ENCODE peak calls at places on chromosome 9, in seven cellular contexts. V is GM12878, B is A549, R is IMR-90, X is K562, S is H1, F is HepG2. M is an unnamed sample.

GRCh38 chr9:35618854-35619799 is 914 bp upstream of the CD72 start:
- DNase-seq in V (peak; percentile 74), B (no peak), R (peak; percentile 21), X (no peak), S (no peak), F (no peak), M (no peak)

GRCh38 chr9:85600675-85601263 is 141.0 kb downstream of the AGTPBP1 start:
- DNase-seq in V (no peak), B (no peak), R (no peak), X (no peak), S (peak; percentile 46), F (no peak), M (no peak)

GRCh38 chr9:137742698-137743097 is 123.9 kb downstream of the EHMT1 start:
- DNase-seq in V (no peak), B (no peak), R (peak; percentile 16), X (no peak), S (no peak), F (no peak), M (no peak)

GRCh38 chr9:128115187-128116103 is 12.1 kb downstream of the PTGES2 start:
- DNase-seq in V (no peak), B (no peak), R (no peak), X (peak; percentile 98), S (no peak), F (peak; percentile 83), M (no peak)

GRCh38 chr9:14218253-14218652 is 95.7 kb downstream of the NFIB start:
- DNase-seq in V (no peak), B (no peak), R (no peak), X (no peak), S (no peak), F (no peak), M (no peak)

GRCh38 chr9:123642291-123643278 is 286.6 kb downstream of the CRB2 start:
- DNase-seq in V (no peak), B (no peak), R (peak; percentile 18), X (peak; percentile 35), S (no peak), F (peak; percentile 72), M (no peak)

GRCh38 chr9:127927457-127928231 is 2.9 kb downstream of the PIP5KL1 start:
- DNase-seq in V (no peak), B (no peak), R (no peak), X (peak; percentile 92), S (peak; percentile 84), F (no peak), M (peak; percentile 77)

GRCh38 chr9:131227112-131228058 is 48.9 kb downstream of the FAM78A start:
- DNase-seq in V (no peak), B (no peak), R (peak; percentile 37), X (no peak), S (no peak), F (no peak), M (no peak)

GRCh38 chr9:23254404-23255184 is 571.4 kb downstream of the ELAVL2 start:
- DNase-seq in V (no peak), B (no peak), R (no peak), X (no peak), S (no peak), F (no peak), M (no peak)

GRCh38 chr9:35723426-35723825 is 8.6 kb downstream of the TLN1 start:
- DNase-seq in V (no peak), B (no peak), R (no peak), X (no peak), S (no peak), F (no peak), M (no peak)

GRCh38 chr9:76911971-76912370 is 6.1 kb upstream of the PRUNE2 start:
- DNase-seq in V (no peak), B (no peak), R (no peak), X (no peak), S (no peak), F (no peak), M (peak; percentile 7)

GRCh38 chr9:114364123-114364522 is 23.7 kb downstream of the AKNA start:
- DNase-seq in V (no peak), B (no peak), R (peak; percentile 85), X (no peak), S (no peak), F (peak; percentile 57), M (no peak)

GRCh38 chr9:119801311-119801710 is 432.1 kb upstream of the BRINP1 start:
- DNase-seq in V (no peak), B (no peak), R (no peak), X (no peak), S (no peak), F (no peak), M (no peak)

GRCh38 chr9:113011911-113012381 is at the start of gene ZNF883:
- DNase-seq in V (no peak), B (peak; percentile 41), R (peak; percentile 55), X (peak; percentile 64), S (peak; percentile 33), F (peak; percentile 68), M (no peak)

GRCh38 chr9:545480-545879 is 296.0 kb upstream of the DMRT1 start:
- DNase-seq in V (no peak), B (no peak), R (no peak), X (no peak), S (no peak), F (no peak), M (no peak)

GRCh38 chr9:22005083-22005699 is 3.9 kb downstream of the CDKN2B start:
- DNase-seq in V (no peak), B (no peak), R (peak; percentile 37), X (no peak), S (no peak), F (no peak), M (no peak)

GRCh38 chr9:135068776-135069415 is 18.6 kb upstream of the OLFM1 start:
- DNase-seq in V (no peak), B (no peak), R (no peak), X (no peak), S (no peak), F (no peak), M (no peak)

GRCh38 chr9:136838314-136839228 is 3.7 kb upstream of the AJM1 start:
- DNase-seq in V (no peak), B (no peak), R (no peak), X (no peak), S (no peak), F (no peak), M (no peak)

GRCh38 chr9:118059520-118060278 is 355.5 kb downstream of the TLR4 start:
- DNase-seq in V (no peak), B (no peak), R (no peak), X (no peak), S (no peak), F (peak; percentile 1), M (no peak)

GRCh38 chr9:20144255-20144654 is 355.4 kb upstream of the SLC24A2 start:
- DNase-seq in V (no peak), B (no peak), R (no peak), X (no peak), S (no peak), F (no peak), M (no peak)

GRCh38 chr9:137449931-137450537 is 8.9 kb upstream of the ENTPD8 start:
- DNase-seq in V (no peak), B (no peak), R (no peak), X (no peak), S (no peak), F (no peak), M (no peak)

GRCh38 chr9:36407122-36407723 is 7.2 kb upstream of the RNF38 start:
- DNase-seq in V (peak; percentile 25), B (peak; percentile 59), R (peak; percentile 65), X (peak; percentile 38), S (no peak), F (peak; percentile 63), M (peak; percentile 50)

GRCh38 chr9:85741112-85741874 is 461 bp downstream of the AGTPBP1 start:
- DNase-seq in V (no peak), B (peak; percentile 28), R (peak; percentile 8), X (peak; percentile 15), S (no peak), F (peak; percentile 67), M (no peak)

GRCh38 chr9:126304946-126305370 is 21.7 kb upstream of the MVB12B start:
- DNase-seq in V (no peak), B (no peak), R (no peak), X (no peak), S (no peak), F (no peak), M (no peak)

GRCh38 chr9:101758300-101758930 is 20.0 kb upstream of the GRIN3A start:
- DNase-seq in V (no peak), B (no peak), R (no peak), X (no peak), S (no peak), F (no peak), M (no peak)

GRCh38 chr9:92961627-92962302 is 14.4 kb downstream of the FGD3 start:
- DNase-seq in V (no peak), B (no peak), R (no peak), X (no peak), S (no peak), F (no peak), M (no peak)

GRCh38 chr9:137295313-137296213 is 6.5 kb downstream of the NRARP start:
- DNase-seq in V (no peak), B (peak; percentile 84), R (no peak), X (peak; percentile 92), S (no peak), F (no peak), M (no peak)

DNA sequence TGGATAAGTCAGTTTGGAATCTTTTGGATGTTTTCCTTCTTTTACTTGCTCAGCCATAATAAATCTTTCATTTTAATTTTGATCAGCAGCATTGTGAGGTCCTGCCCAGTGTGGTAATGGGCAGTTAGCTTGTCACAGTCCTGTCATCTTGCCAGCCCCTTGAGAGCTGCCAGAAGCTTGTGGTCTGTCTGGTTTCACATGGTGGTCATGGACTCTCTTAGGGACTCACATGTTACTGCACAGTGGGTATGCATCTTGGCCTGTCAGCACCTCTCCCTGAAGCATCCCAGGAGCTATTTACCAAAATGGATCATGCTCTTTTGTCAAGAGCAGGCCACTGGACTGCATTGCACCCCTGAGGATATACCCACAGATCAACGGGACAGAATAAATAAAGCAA is 60.3 kb downstream of the DAPK1 start:
- DNase-seq in V (peak; percentile 64), B (no peak), R (no peak), X (no peak), S (no peak), F (no peak), M (no peak)
- TF ChIP-seq CEBPB in V (no peak), B (no peak), R (no peak), X (no peak), S (no peak), F (no peak), M (no peak)

DNA sequence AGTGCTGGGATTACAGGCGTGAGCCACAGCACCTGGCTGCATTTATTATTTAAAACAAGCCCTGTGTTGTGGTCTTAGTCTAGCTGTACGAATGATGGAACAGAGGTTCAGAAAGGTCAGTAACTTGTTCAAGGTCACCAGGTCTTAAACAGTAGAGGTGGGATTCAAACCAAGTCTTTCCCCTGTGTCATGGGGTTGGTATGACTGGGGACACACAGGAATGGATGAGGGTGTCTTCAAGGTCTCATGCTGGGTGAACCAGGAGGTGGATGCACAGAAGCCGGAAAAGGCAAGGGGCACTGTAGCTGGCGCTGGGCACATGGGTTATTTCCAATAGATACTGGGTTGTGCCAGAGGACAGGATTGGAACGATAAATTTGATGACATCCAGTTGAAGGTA is 32.2 kb upstream of the TJP2 start:
- DNase-seq in V (no peak), B (no peak), R (no peak), X (no peak), S (no peak), F (no peak), M (no peak)
- TF ChIP-seq CEBPB in V (no peak), B (no peak), R (no peak), X (no peak), S (no peak), F (no peak), M (no peak)

GRCh38 chr9:108486791-108487190 is 369.0 kb downstream of the ACTL7B start:
- DNase-seq in V (no peak), B (no peak), R (no peak), X (no peak), S (no peak), F (no peak), M (no peak)
- TF ChIP-seq CEBPB in V (no peak), B (no peak), R (no peak), X (no peak), S (no peak), F (no peak), M (no peak)

GRCh38 chr9:107489144-107489673 is 360 bp downstream of the KLF4 start:
- DNase-seq in V (no peak), B (no peak), R (no peak), X (no peak), S (no peak), F (no peak), M (no peak)
- TF ChIP-seq CEBPB in V (no peak), B (no peak), R (no peak), X (no peak), S (no peak), F (no peak), M (no peak)

M was measured in HCT116.